ENCODE peak calls at places on chromosomes 3 and 15, in eight cellular contexts. O is stimulated activated CD4-positive, alpha-beta T cell treated with anti-CD3 and anti-CD28 coated beads, Interleukin-1b, Interleukin-23, amount 100 ng/mL, for 1 hour; E is choroid plexus epithelial cell; Y is activated CD8-positive, alpha-beta memory T cell treated with anti-CD3 and anti-CD28 coated beads, Interleukin-2, amount 10 ng/mL, durations not matched to agents 7 days and 5 days; L is aorta; K is stimulated activated CD8-positive, alpha-beta memory T cell treated with anti-CD3 and anti-CD28 coated beads, Interleukin-15, amount 100 ng/mL, for 1 hour; J is activated effector memory CD4-positive, alpha-beta T cell treated with anti-CD3 and anti-CD28 coated beads, Interleukin-2, amount 50 U/mL, for 16 hours; I is T-cell. G is an unnamed sample.

GRCh38 chr3:33883538-33884203 is 85.2 kb downstream of the PDCD6IP start:
- DNase-seq in I (no peak), O (no peak), L (no peak), J (no peak), Y (no peak), E (peak), K (no peak), G (no peak)

GRCh38 chr3:10205461-10206165 is 40.9 kb downstream of the IRAK2 start:
- DNase-seq in E (peak), L (peak), K (no peak), Y (no peak), I (no peak), O (no peak), J (no peak), G (no peak)

GRCh38 chr15:74783072-74783807 is 1.4 kb downstream of the CSK start:
- DNase-seq in I (no peak), L (no peak), E (peak), J (peak), K (no peak), O (no peak), Y (peak), G (no peak)

GRCh38 chr3:42128526-42128925 is 37.4 kb downstream of the TRAK1 start:
- DNase-seq in E (no peak), Y (no peak), O (no peak), I (no peak), J (no peak), L (no peak), K (no peak), G (no peak)

GRCh38 chr3:60610441-60611112 is 640.7 kb downstream of the FHIT start:
- DNase-seq in E (peak), J (no peak), Y (no peak), K (no peak), I (no peak), L (peak), O (no peak), G (no peak)

GRCh38 chr3:40780801-40781406 is 256.1 kb downstream of the ZNF621 start:
- DNase-seq in O (no peak), Y (no peak), K (no peak), E (peak), J (no peak), L (peak), I (no peak), G (no peak)

GRCh38 chr15:76201536-76202255 is 109.6 kb downstream of the ETFA start:
- DNase-seq in L (peak), J (peak), Y (no peak), I (no peak), O (no peak), E (no peak), K (no peak), G (no peak)

GRCh38 chr3:187705164-187705563 is 2.8 kb upstream of the RTP2 start:
- DNase-seq in E (no peak), Y (no peak), I (no peak), K (no peak), L (no peak), O (no peak), J (no peak), G (no peak)

GRCh38 chr15:73437541-73438109 is 5.3 kb upstream of the REC114 start:
- DNase-seq in Y (peak), J (no peak), O (no peak), K (no peak), E (no peak), L (no peak), I (no peak), G (no peak)

GRCh38 chr3:149462653-149463052 is 11.8 kb upstream of the TM4SF4 start:
- DNase-seq in L (no peak), O (no peak), K (no peak), J (no peak), Y (no peak), I (no peak), E (peak), G (no peak)

GRCh38 chr15:43463542-43463941 is 29.4 kb downstream of the TP53BP1 start:
- DNase-seq in O (no peak), Y (no peak), J (no peak), K (no peak), I (no peak), E (peak), L (no peak), G (no peak)

GRCh38 chr3:5185093-5185673 is 2.3 kb upstream of the EDEM1 start:
- DNase-seq in L (no peak), J (no peak), Y (no peak), K (no peak), I (no peak), E (no peak), O (no peak), G (no peak)